ENCODE peak calls at places on chromosomes 11 and 22, in nine cellular contexts. C is GM12891; Y is BJ; I is fibroblast of villous mesenchyme; T is HuH-7.5; E is NCI-H1105; R is endothelial cell; F is midbrain; U is stimulated activated CD4-positive, alpha-beta T cell treated with anti-CD3 and anti-CD28 coated beads, Interleukin-15, amount 100 ng/mL, for 24 hours. X is an unnamed sample.

GRCh38 chr11:84871116-84871515 is 756.0 kb downstream of the DLG2 start:
- DNase-seq in Y (no peak), R (no peak), T (no peak), I (no peak), C (no peak), E (no peak), F (no peak), U (no peak), X (no peak)

GRCh38 chr11:9763301-9763700 is 99.4 kb downstream of the SWAP70 start:
- DNase-seq in C (no peak), T (no peak), E (no peak), R (no peak), Y (no peak), F (no peak), I (no peak), U (no peak), X (no peak)

GRCh38 chr11:61357233-61357893 is 4.3 kb downstream of the CYB561A3 start:
- DNase-seq in C (no peak), F (no peak), R (no peak), T (no peak), E (no peak), I (no peak), Y (no peak), U (no peak), X (no peak)

GRCh38 chr11:83713701-83714100 is 427.5 kb upstream of the CCDC90B start:
- DNase-seq in F (no peak), I (peak), C (no peak), E (no peak), T (no peak), U (no peak), R (no peak), Y (no peak), X (no peak)

GRCh38 chr22:50317178-50317577 is 9.6 kb downstream of the DENND6B start:
- DNase-seq in F (no peak), C (no peak), U (no peak), E (no peak), T (no peak), I (no peak), Y (no peak), R (no peak), X (no peak)

GRCh38 chr11:115892016-115892415 is 387.8 kb upstream of the CADM1 start:
- DNase-seq in R (no peak), I (no peak), C (no peak), F (no peak), U (no peak), E (no peak), T (no peak), Y (no peak), X (no peak)

GRCh38 chr22:38317237-38317994 is at the start of gene CSNK1E:
- DNase-seq in E (peak), I (peak), U (peak), F (peak), R (peak), C (peak), T (peak), Y (no peak), X (peak)

GRCh38 chr11:61160487-61161189 is 588 bp downstream of the VPS37C start:
- DNase-seq in C (no peak), F (no peak), U (no peak), R (no peak), T (peak), Y (no peak), E (no peak), I (peak), X (no peak)

GRCh38 chr11:65954771-65955170 is 6.8 kb upstream of the SART1 start:
- DNase-seq in R (no peak), E (no peak), C (no peak), T (no peak), I (no peak), U (no peak), F (no peak), Y (no peak), X (no peak)

GRCh38 chr11:12185914-12186313 is 75.5 kb downstream of the MICAL2 start:
- DNase-seq in R (no peak), T (no peak), I (peak), U (no peak), Y (no peak), E (peak), F (no peak), C (no peak), X (no peak)

GRCh38 chr11:2209900-2210321 is 38.3 kb upstream of the TH start:
- DNase-seq in Y (no peak), T (no peak), U (no peak), C (no peak), R (no peak), F (no peak), E (no peak), I (no peak), X (no peak)

GRCh38 chr11:8222820-8223512 is 40.7 kb downstream of the LMO1 start:
- DNase-seq in Y (no peak), I (no peak), F (no peak), E (no peak), R (no peak), C (no peak), U (no peak), T (no peak), X (no peak)

GRCh38 chr22:26949193-26949592 is 291.8 kb downstream of the MIAT start:
- DNase-seq in I (peak), U (no peak), E (no peak), T (no peak), C (no peak), F (no peak), Y (no peak), R (peak), X (no peak)

GRCh38 chr11:1870326-1870696 is 17.4 kb downstream of the LSP1 start:
- DNase-seq in I (no peak), F (no peak), R (no peak), T (no peak), C (no peak), E (no peak), U (no peak), Y (no peak), X (no peak)

GRCh38 chr22:38418589-38418988 is 36.4 kb downstream of the KCNJ4 start:
- DNase-seq in I (no peak), E (no peak), Y (no peak), C (no peak), U (no peak), F (no peak), T (no peak), R (no peak), X (no peak)

GRCh38 chr11:61791737-61792309 is 576 bp downstream of the TMEM258 start:
- DNase-seq in I (peak), U (peak), R (peak), C (no peak), F (peak), E (peak), Y (peak), T (peak), X (peak)

GRCh38 chr11:35650467-35650866 is 12.1 kb upstream of the TRIM44 start:
- DNase-seq in E (no peak), Y (no peak), U (no peak), C (no peak), R (no peak), F (no peak), T (no peak), I (no peak), X (no peak)

GRCh38 chr11:6237903-6238302 is 986 bp upstream of the CNGA4 start:
- DNase-seq in F (no peak), E (no peak), Y (no peak), C (no peak), U (no peak), R (no peak), T (no peak), I (no peak), X (no peak)

GRCh38 chr22:39960791-39961746 is 872 bp downstream of the TMA7B start:
- DNase-seq in U (peak), C (peak), T (no peak), Y (peak), I (peak), R (no peak), E (no peak), F (no peak), X (no peak)

GRCh38 chr22:28670691-28671261 is 8.9 kb downstream of the TTC28 start:
- DNase-seq in E (no peak), I (no peak), F (no peak), Y (no peak), U (no peak), C (no peak), R (no peak), T (no peak), X (no peak)

GRCh38 chr22:28955817-28956216 is 72.4 kb downstream of the ZNRF3 start:
- DNase-seq in F (no peak), T (no peak), E (no peak), R (no peak), I (peak), U (peak), C (peak), Y (no peak), X (no peak)

GRCh38 chr22:34804588-34804987 is 261.4 kb upstream of the ISX start:
- DNase-seq in E (no peak), Y (no peak), F (no peak), U (no peak), I (no peak), C (no peak), R (no peak), T (no peak), X (no peak)

GRCh38 chr11:100956321-100956720 is 173.3 kb downstream of the PGR start:
- DNase-seq in T (no peak), I (no peak), E (no peak), C (no peak), R (no peak), Y (no peak), U (no peak), F (no peak), X (no peak)

GRCh38 chr11:108511851-108512474 is 13.8 kb upstream of the POGLUT3 start:
- DNase-seq in T (no peak), R (no peak), U (no peak), C (no peak), Y (peak), E (no peak), F (no peak), I (peak), X (no peak)

GRCh38 chr11:12175694-12176241 is 65.4 kb downstream of the MICAL2 start:
- DNase-seq in T (no peak), U (peak), C (no peak), E (no peak), R (no peak), F (no peak), I (peak), Y (peak), X (peak)

GRCh38 chr11:2249191-2249916 is 21.0 kb downstream of the ASCL2 start:
- DNase-seq in E (no peak), I (no peak), F (no peak), Y (no peak), R (no peak), C (no peak), U (no peak), T (no peak), X (no peak)

GRCh38 chr11:3939211-3939610 is 83.7 kb downstream of the STIM1 start:
- DNase-seq in Y (peak), T (no peak), F (no peak), R (no peak), E (no peak), I (peak), U (no peak), C (no peak), X (no peak)

GRCh38 chr11:123139206-123139605 is 55.8 kb downstream of the CLMP start:
- DNase-seq in F (no peak), C (no peak), R (no peak), Y (no peak), U (no peak), I (no peak), T (no peak), E (no peak), X (no peak)

GRCh38 chr22:44544523-44545433 is 46.7 kb upstream of the RTL6 start:
- DNase-seq in F (no peak), C (no peak), R (no peak), T (no peak), E (no peak), U (no peak), I (no peak), Y (no peak), X (no peak)

GRCh38 chr11:93585758-93586157 is 42.6 kb upstream of the SMCO4 start:
- DNase-seq in U (no peak), T (peak), Y (peak), C (no peak), I (peak), E (no peak), R (no peak), F (no peak), X (peak)

GRCh38 chr11:34758262-34758661 is 137.4 kb downstream of the EHF start:
- DNase-seq in U (no peak), E (no peak), R (no peak), F (no peak), T (no peak), I (peak), C (no peak), Y (no peak), X (no peak)

GRCh38 chr11:58640386-58641023 is 18.0 kb downstream of the CNTF start:
- DNase-seq in C (no peak), U (no peak), T (no peak), Y (no peak), F (no peak), E (no peak), R (no peak), I (no peak), X (no peak)

GRCh38 chr11:77479746-77480352 is 6.0 kb upstream of the PAK1 start:
- DNase-seq in I (no peak), Y (no peak), R (no peak), T (no peak), U (no peak), E (no peak), C (no peak), F (no peak), X (no peak)

GRCh38 chr11:20117291-20117690 is 43.0 kb downstream of the DBX1 start:
- DNase-seq in R (no peak), I (no peak), Y (no peak), F (no peak), C (no peak), E (no peak), T (no peak), U (no peak), X (no peak)

GRCh38 chr11:14414470-14415461 is 55.8 kb upstream of the RRAS2 start:
- DNase-seq in T (no peak), C (no peak), Y (no peak), E (no peak), R (no peak), I (peak), U (peak), F (no peak), X (peak)

GRCh38 chr11:87063982-87064381 is 26.2 kb downstream of the TMEM135 start:
- DNase-seq in Y (no peak), U (no peak), T (no peak), E (no peak), F (no peak), C (no peak), I (peak), R (no peak), X (no peak)

GRCh38 chr11:2258501-2259465 is 11.6 kb downstream of the ASCL2 start:
- DNase-seq in I (no peak), Y (no peak), E (no peak), U (no peak), R (no peak), C (no peak), F (no peak), T (no peak), X (no peak)

GRCh38 chr22:19289475-19290161 is 1.9 kb downstream of the CLTCL1 start:
- DNase-seq in U (no peak), T (no peak), E (no peak), C (no peak), R (no peak), I (peak), Y (no peak), F (no peak), X (no peak)